ENCODE peak calls at places on chromosome 12, in ten cellular contexts. D is transverse colon, F is Peyer's patch, L is HCT116, Z is A549, Q is gastrocnemius medialis, I is K562, M is adrenal gland, H is tibial nerve, P is IMR-90. C is an unnamed sample.

GRCh38 chr12:117874842-117875434 is 93.9 kb downstream of the KSR2 start:
- DNase-seq in D (peak), F (peak), L (peak), Z (peak), Q (peak), I (peak), M (peak), H (peak), P (peak), C (peak)

GRCh38 chr12:95623554-95624170 is 72.4 kb upstream of the USP44 start:
- DNase-seq in D (peak), F (peak), L (peak), Z (peak), Q (no peak), I (peak), M (peak), H (peak), P (peak), C (no peak)

GRCh38 chr12:50149311-50149710 is 17.9 kb downstream of the CERS5 start:
- DNase-seq in D (no peak), F (no peak), L (no peak), Z (no peak), Q (no peak), I (no peak), M (no peak), H (no peak), P (no peak), C (no peak)

GRCh38 chr12:125683748-125684381 is 618.6 kb downstream of the AACS start:
- DNase-seq in D (peak), F (no peak), L (no peak), Z (peak), Q (no peak), I (no peak), M (no peak), H (no peak), P (no peak), C (no peak)

GRCh38 chr12:83758889-83759631 is 1072.4 kb downstream of the TMTC2 start:
- DNase-seq in D (no peak), F (no peak), L (no peak), Z (no peak), Q (no peak), I (no peak), M (no peak), H (no peak), P (no peak), C (no peak)

GRCh38 chr12:78555802-78556201 is 308.8 kb upstream of the SYT1 start:
- DNase-seq in D (no peak), F (no peak), L (no peak), Z (no peak), Q (no peak), I (no peak), M (no peak), H (no peak), P (no peak), C (no peak)

GRCh38 chr12:1776139-1776975 is 44.0 kb upstream of the LRTM2 start:
- DNase-seq in D (no peak), F (no peak), L (no peak), Z (peak), Q (no peak), I (no peak), M (no peak), H (no peak), P (peak), C (no peak)

GRCh38 chr12:28683371-28683770 is 465.7 kb upstream of the FAR2 start:
- DNase-seq in D (no peak), F (no peak), L (no peak), Z (no peak), Q (no peak), I (no peak), M (no peak), H (no peak), P (no peak), C (no peak)

GRCh38 chr12:71299541-71300376 is 139.8 kb upstream of the LGR5 start:
- DNase-seq in D (no peak), F (no peak), L (no peak), Z (no peak), Q (no peak), I (peak), M (no peak), H (no peak), P (no peak), C (no peak)

GRCh38 chr12:14156606-14157005 is 175.2 kb upstream of the GRIN2B start:
- DNase-seq in D (no peak), F (no peak), L (no peak), Z (no peak), Q (no peak), I (no peak), M (no peak), H (no peak), P (no peak), C (no peak)

GRCh38 chr12:110338754-110339153 is 57.7 kb downstream of the ATP2A2 start:
- DNase-seq in D (no peak), F (peak), L (peak), Z (no peak), Q (no peak), I (peak), M (no peak), H (no peak), P (no peak), C (no peak)

GRCh38 chr12:24823808-24824515 is 124.9 kb downstream of the BCAT1 start:
- DNase-seq in D (no peak), F (no peak), L (no peak), Z (no peak), Q (no peak), I (no peak), M (no peak), H (no peak), P (no peak), C (no peak)

GRCh38 chr12:25051583-25052190 is 102.8 kb upstream of the BCAT1 start:
- DNase-seq in D (peak), F (peak), L (no peak), Z (no peak), Q (no peak), I (no peak), M (no peak), H (no peak), P (no peak), C (no peak)

GRCh38 chr12:6347367-6348338 is 5.8 kb upstream of the TNFRSF1A start:
- DNase-seq in D (no peak), F (no peak), L (no peak), Z (no peak), Q (no peak), I (no peak), M (peak), H (peak), P (peak), C (peak)

GRCh38 chr12:102879144-102879763 is 37.8 kb downstream of the PAH start:
- DNase-seq in D (no peak), F (no peak), L (peak), Z (peak), Q (peak), I (peak), M (peak), H (peak), P (peak), C (peak)

GRCh38 chr12:44038411-44038810 is 202.5 kb downstream of the TMEM117 start:
- DNase-seq in D (no peak), F (no peak), L (no peak), Z (no peak), Q (no peak), I (no peak), M (no peak), H (no peak), P (no peak), C (no peak)

GRCh38 chr12:129750426-129750825 is 153.4 kb downstream of the TMEM132D start:
- DNase-seq in D (no peak), F (no peak), L (no peak), Z (no peak), Q (no peak), I (no peak), M (no peak), H (no peak), P (no peak), C (no peak)

GRCh38 chr12:50964432-50964831 is 12.1 kb downstream of the HIGD1C start:
- DNase-seq in D (no peak), F (no peak), L (no peak), Z (no peak), Q (no peak), I (no peak), M (no peak), H (no peak), P (no peak), C (no peak)

GRCh38 chr12:105334001-105334400 is 3.5 kb downstream of the C12orf75 start:
- DNase-seq in D (no peak), F (no peak), L (no peak), Z (no peak), Q (no peak), I (no peak), M (no peak), H (no peak), P (peak), C (no peak)

GRCh38 chr12:12467222-12467621 is 95.4 kb downstream of the DUSP16 start:
- DNase-seq in D (no peak), F (no peak), L (no peak), Z (no peak), Q (no peak), I (no peak), M (no peak), H (no peak), P (no peak), C (no peak)

GRCh38 chr12:32047357-32047828 is 59.3 kb upstream of the BICD1 start:
- DNase-seq in D (no peak), F (no peak), L (no peak), Z (no peak), Q (no peak), I (peak), M (no peak), H (no peak), P (no peak), C (no peak)

GRCh38 chr12:56377310-56377988 is 14.8 kb upstream of the APOF start:
- DNase-seq in D (no peak), F (no peak), L (peak), Z (peak), Q (no peak), I (peak), M (no peak), H (no peak), P (peak), C (no peak)

GRCh38 chr12:41034686-41035085 is 153.4 kb upstream of the PDZRN4 start:
- DNase-seq in D (no peak), F (no peak), L (no peak), Z (no peak), Q (no peak), I (no peak), M (no peak), H (no peak), P (peak), C (no peak)

GRCh38 chr12:53004582-53004981 is 1.7 kb upstream of the EIF4B start:
- DNase-seq in D (no peak), F (no peak), L (no peak), Z (peak), Q (no peak), I (no peak), M (no peak), H (no peak), P (peak), C (peak)

GRCh38 chr12:45077259-45077658 is 26.4 kb upstream of the DBX2 start:
- DNase-seq in D (no peak), F (no peak), L (no peak), Z (no peak), Q (no peak), I (no peak), M (no peak), H (no peak), P (no peak), C (no peak)
- H3K27ac ChIP-seq in D (no peak), F (no peak), L (no peak), Z (no peak), Q (no peak), I (no peak), M (no peak), H (no peak), P (no peak), C (no peak)

GRCh38 chr12:119593578-119594398 is at the start of gene TMEM233:
- DNase-seq in D (no peak), F (no peak), L (no peak), Z (no peak), Q (peak), I (no peak), M (no peak), H (no peak), P (no peak), C (no peak)
- TF ChIP-seq POLR2A in D (no peak), F (no peak), L (no peak), Z (no peak), Q (peak), I (no peak), M (no peak), H (no peak), P (no peak), C (no peak)

DNA sequence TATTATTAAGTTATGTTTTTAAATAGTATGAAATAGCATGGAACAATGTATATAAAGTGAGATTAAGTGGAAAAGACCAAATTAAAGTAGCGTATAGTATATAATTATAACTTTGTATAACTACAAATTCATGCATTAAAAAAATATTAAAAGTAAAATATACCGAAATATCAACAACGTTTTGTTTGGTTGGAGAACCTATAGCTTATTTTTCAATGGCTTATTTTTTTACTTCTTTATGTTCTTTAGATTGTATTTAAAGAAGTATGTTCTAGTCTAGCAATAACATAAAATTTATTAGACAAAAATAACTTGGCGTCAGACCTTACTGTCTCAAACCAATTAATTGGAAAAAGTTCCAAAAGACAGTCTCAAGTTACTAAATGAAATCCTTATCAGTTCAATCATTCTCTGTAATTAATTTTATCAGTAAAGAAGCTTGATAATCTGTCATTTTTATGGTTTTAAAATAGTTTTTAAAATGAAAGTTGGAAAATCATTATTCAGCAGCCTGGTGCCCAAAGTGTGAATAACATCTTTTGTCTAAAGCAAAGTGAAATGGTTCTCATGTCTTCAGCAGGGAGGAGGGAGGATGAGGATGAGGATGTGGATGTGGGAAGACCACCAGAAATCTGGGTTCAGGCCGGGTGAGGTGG is 46.7 kb downstream of the IRAK3 start:
- DNase-seq in D (no peak), F (no peak), L (no peak), Z (peak), Q (no peak), I (no peak), M (no peak), H (no peak), P (peak), C (no peak)
- TF ChIP-seq CTCF in D (peak), F (no peak), L (no peak), Z (no peak), Q (no peak), I (no peak), M (peak), H (peak), P (no peak), C (no peak)

GRCh38 chr12:122615780-122616179 is 87.4 kb downstream of the HCAR2 start:
- DNase-seq in D (no peak), F (no peak), L (no peak), Z (no peak), Q (no peak), I (no peak), M (no peak), H (no peak), P (no peak), C (no peak)

GRCh38 chr12:122609696-122610095 is 82.6 kb downstream of the KNTC1 start:
- DNase-seq in D (no peak), F (no peak), L (no peak), Z (no peak), Q (no peak), I (no peak), M (no peak), H (no peak), P (no peak), C (no peak)

GRCh38 chr12:122610911-122611310 is 83.9 kb downstream of the KNTC1 start:
- DNase-seq in D (no peak), F (no peak), L (no peak), Z (no peak), Q (no peak), I (no peak), M (no peak), H (no peak), P (peak), C (no peak)

DNA sequence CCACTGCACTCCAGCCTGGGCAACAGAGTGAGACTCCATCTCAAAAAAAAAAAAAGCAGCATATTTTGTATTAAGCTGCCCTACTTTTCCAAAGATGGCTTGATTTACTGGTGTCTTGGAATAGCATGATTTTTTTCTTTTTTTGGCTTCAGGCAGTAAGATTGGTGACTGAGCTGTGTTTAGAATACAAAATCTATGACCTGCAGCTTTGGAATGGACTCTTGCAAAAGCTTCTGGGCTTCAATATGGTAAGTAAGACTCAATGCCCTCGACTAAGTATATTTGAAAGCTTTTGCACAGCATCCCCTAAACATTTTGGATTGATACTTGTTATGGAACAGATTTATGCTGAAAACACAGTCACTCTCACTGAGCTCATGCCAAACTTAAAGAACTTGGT is 87.8 kb downstream of the KNTC1 start:
- DNase-seq in D (no peak), F (no peak), L (no peak), Z (no peak), Q (no peak), I (no peak), M (no peak), H (no peak), P (peak), C (no peak)
- H3K27ac ChIP-seq in D (no peak), F (no peak), L (no peak), Z (no peak), Q (no peak), I (no peak), M (no peak), H (no peak), P (peak), C (no peak)

GRCh38 chr12:69241444-69242092 is 2.2 kb downstream of the CPSF6 start:
- DNase-seq in D (no peak), F (no peak), L (no peak), Z (no peak), Q (no peak), I (no peak), M (no peak), H (no peak), P (peak), C (no peak)

GRCh38 chr12:69239922-69240624 is 704 bp downstream of the CPSF6 start:
- DNase-seq in D (peak), F (peak), L (no peak), Z (peak), Q (peak), I (peak), M (peak), H (peak), P (peak), C (peak)

GRCh38 chr12:69238589-69239285 is 632 bp upstream of the CPSF6 start:
- DNase-seq in D (no peak), F (no peak), L (no peak), Z (no peak), Q (no peak), I (no peak), M (no peak), H (no peak), P (no peak), C (no peak)

GRCh38 chr12:69240625-69240984 is 1.2 kb downstream of the CPSF6 start:
- DNase-seq in D (no peak), F (no peak), L (no peak), Z (peak), Q (no peak), I (no peak), M (no peak), H (no peak), P (peak), C (no peak)

DNA sequence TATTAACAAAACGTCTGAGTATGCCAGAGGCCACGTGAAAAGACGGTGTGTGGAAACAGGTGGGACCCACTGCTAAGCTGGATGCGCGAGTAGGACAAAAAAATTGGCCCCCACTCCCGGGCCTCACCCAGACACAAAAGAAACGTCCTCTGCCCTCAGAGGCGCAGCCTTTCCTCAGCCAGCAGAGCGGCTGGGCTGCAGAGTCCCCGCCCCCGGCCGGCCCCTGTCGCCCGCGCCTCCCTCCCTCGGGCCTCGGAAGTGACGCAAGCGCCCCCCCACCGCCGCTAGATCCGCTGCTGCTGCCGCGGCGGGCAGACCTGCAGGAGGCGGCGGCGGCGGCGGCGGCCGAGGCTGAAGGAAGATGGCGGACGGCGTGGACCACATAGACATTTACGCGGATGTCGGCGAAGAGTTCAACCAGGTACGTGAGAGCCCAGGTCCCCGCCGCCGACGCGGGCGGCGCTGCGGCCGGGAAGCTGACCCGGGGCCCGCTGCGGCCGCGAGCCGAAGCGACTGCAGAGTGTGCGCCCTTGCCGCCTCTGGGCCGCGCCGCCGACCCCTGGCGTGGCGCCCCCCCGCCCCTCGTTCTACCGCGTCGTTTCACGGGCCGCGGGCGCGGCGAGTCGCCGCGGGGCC is at the start of gene CPSF6:
- DNase-seq in D (peak), F (peak), L (peak), Z (peak), Q (peak), I (peak), M (peak), H (peak), P (peak), C (peak)
- TF ChIP-seq POLR2A in D (peak), F (peak), L (peak), Z (peak), Q (peak), I (peak), M (peak), H (peak), P (peak), C (peak)

GRCh38 chr12:119134673-119135072 is 44.1 kb upstream of the HSPB8 start:
- DNase-seq in D (no peak), F (no peak), L (no peak), Z (no peak), Q (no peak), I (no peak), M (no peak), H (no peak), P (no peak), C (no peak)

GRCh38 chr12:119129827-119130434 is 48.8 kb upstream of the HSPB8 start:
- DNase-seq in D (no peak), F (no peak), L (no peak), Z (no peak), Q (no peak), I (no peak), M (no peak), H (no peak), P (no peak), C (no peak)

GRCh38 chr12:119128527-119128926 is 50.2 kb upstream of the HSPB8 start:
- DNase-seq in D (no peak), F (no peak), L (no peak), Z (no peak), Q (no peak), I (no peak), M (no peak), H (no peak), P (no peak), C (no peak)

GRCh38 chr12:119130523-119130922 is 48.2 kb upstream of the HSPB8 start:
- DNase-seq in D (no peak), F (no peak), L (no peak), Z (no peak), Q (no peak), I (no peak), M (no peak), H (no peak), P (no peak), C (no peak)
- TF ChIP-seq CTCF in D (no peak), F (no peak), L (no peak), Z (no peak), Q (no peak), I (no peak), M (no peak), H (no peak), P (no peak), C (no peak)

GRCh38 chr12:111582133-111582747 is 16.9 kb downstream of the ATXN2 start:
- DNase-seq in D (no peak), F (no peak), L (no peak), Z (no peak), Q (no peak), I (no peak), M (no peak), H (no peak), P (no peak), C (no peak)

GRCh38 chr12:111586986-111587385 is 12.1 kb downstream of the ATXN2 start:
- DNase-seq in D (no peak), F (no peak), L (no peak), Z (no peak), Q (no peak), I (no peak), M (no peak), H (no peak), P (no peak), C (no peak)

GRCh38 chr12:111585619-111586135 is 13.4 kb downstream of the ATXN2 start:
- DNase-seq in D (no peak), F (no peak), L (no peak), Z (no peak), Q (no peak), I (no peak), M (no peak), H (no peak), P (no peak), C (no peak)

GRCh38 chr12:111588010-111588409 is 11.1 kb downstream of the ATXN2 start:
- DNase-seq in D (no peak), F (no peak), L (no peak), Z (no peak), Q (no peak), I (no peak), M (no peak), H (no peak), P (no peak), C (peak)

GRCh38 chr12:111584959-111585358 is 14.2 kb downstream of the ATXN2 start:
- DNase-seq in D (no peak), F (no peak), L (no peak), Z (no peak), Q (no peak), I (no peak), M (no peak), H (no peak), P (peak), C (no peak)
- H3K27ac ChIP-seq in D (no peak), F (no peak), L (no peak), Z (no peak), Q (no peak), I (no peak), M (no peak), H (no peak), P (no peak), C (no peak)